ENCODE peak calls at places on chromosomes 16 and 17, in four cellular contexts. V is fibroblast of mammary gland, D is uterus, H is suprapubic skin. K is an unnamed sample.

GRCh38 chr16:63702981-63703590 is 1418.8 kb downstream of the CDH11 start:
- DNase-seq in H (no peak), D (no peak), V (no peak), K (no peak)

GRCh38 chr17:29933379-29933778 is 3.4 kb upstream of the SSH2 start:
- DNase-seq in V (peak; percentile 43), H (no peak), D (no peak), K (no peak)

GRCh38 chr16:57906385-57907316 is 64.3 kb downstream of the CNGB1 start:
- DNase-seq in D (no peak), V (no peak), H (no peak), K (no peak)

GRCh38 chr17:28328325-28328724 is 6.9 kb downstream of the IFT20 start:
- DNase-seq in V (no peak), D (no peak), H (no peak), K (peak; percentile 5)

GRCh38 chr17:1188812-1189211 is 9.0 kb upstream of the ABR start:
- DNase-seq in V (peak; percentile 69), H (peak; percentile 96), D (peak; percentile 91), K (peak; percentile 97)

GRCh38 chr17:2435852-2436251 is 35.0 kb upstream of the MNT start:
- DNase-seq in V (no peak), D (no peak), H (no peak), K (no peak)

GRCh38 chr17:39196820-39197331 is 593 bp downstream of the CACNB1 start:
- DNase-seq in D (peak; percentile 46), H (no peak), V (no peak), K (no peak)

GRCh38 chr16:57988929-57989328 is 11.5 kb downstream of the ZNF319 start:
- DNase-seq in H (peak; percentile 57), V (no peak), D (no peak), K (no peak)

GRCh38 chr17:35653619-35654361 is 66.7 kb downstream of the AP2B1 start:
- DNase-seq in H (no peak), D (no peak), V (no peak), K (no peak)

GRCh38 chr17:68461122-68461539 is 3.8 kb upstream of the WIPI1 start:
- DNase-seq in D (no peak), V (no peak), H (no peak), K (no peak)

GRCh38 chr17:68459030-68459376 is 1.7 kb upstream of the WIPI1 start:
- DNase-seq in V (no peak), H (no peak), D (no peak), K (no peak)

GRCh38 chr17:68460096-68460495 is 2.8 kb upstream of the WIPI1 start:
- DNase-seq in V (no peak), H (no peak), D (no peak), K (no peak)

GRCh38 chr17:68461589-68461988 is 4.3 kb upstream of the WIPI1 start:
- DNase-seq in H (no peak), D (no peak), V (no peak), K (no peak)

DNA sequence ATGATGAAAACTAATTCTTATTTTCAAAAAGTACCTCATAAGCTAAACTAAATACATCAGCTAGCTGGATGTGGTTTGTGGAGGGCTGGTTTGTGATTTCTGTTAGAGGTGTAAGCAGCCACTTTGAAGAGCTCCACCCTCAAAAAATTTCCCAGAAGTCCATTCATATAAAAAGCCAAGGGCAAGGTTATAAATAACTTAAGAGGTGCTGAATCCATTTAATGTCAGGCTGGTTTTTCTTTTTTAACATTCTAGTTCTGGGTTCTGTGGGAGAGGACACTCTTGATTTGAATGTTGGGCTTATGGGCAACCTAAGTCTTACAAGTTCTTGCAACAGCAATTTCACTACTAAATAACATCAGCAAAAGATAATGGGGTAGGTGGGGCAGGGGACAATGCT is 3.4 kb upstream of the WIPI1 start:
- DNase-seq in D (no peak), H (no peak), V (no peak), K (no peak)
- H3K4me3 ChIP-seq in D (no peak overlapping the region), H (no peak overlapping the region), V (no peak overlapping the region), K (no peak overlapping the region)

DNA sequence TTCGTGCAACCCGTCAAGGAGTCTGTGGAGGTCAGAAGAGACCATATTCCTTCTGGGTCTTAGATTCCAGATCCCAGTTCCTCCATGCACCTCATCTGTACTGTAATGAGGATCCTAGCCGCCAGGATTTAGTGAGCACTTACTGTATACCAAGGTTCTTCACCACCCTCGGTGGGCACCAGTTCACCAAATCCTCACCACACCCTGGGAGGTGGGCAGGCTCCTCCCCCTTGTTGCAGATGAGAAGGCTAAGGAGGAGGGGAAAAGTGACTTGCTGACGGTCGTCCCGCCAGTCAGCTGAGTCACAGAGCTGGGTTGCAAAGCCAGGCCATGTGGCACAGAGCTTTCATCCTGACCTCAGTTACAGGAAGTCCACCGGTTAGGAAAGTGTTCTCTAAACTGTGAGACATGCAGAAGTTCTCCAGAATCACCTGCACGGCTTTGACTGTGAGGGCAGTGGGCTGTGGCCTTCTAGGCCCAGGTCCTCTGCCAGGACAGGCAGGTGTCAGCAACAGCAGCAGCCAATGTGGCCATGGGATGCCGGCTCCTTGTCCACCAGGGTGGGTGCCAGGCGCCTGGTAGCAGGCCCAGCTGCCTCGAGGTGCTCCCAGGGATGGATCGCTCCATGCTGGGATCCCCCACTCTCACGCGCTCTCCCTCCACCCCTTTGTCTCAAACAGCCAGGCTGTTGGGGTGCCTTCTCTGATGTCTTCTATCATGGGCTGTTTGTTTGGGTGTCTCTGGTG is 240.3 kb upstream of the GSE1 start:
- DNase-seq in H (no peak), D (no peak), V (peak; percentile 89), K (no peak)
- H3K4me3 ChIP-seq in H (no peak overlapping the region), D (no peak overlapping the region), V (no peak overlapping the region), K (no peak overlapping the region)

DNA sequence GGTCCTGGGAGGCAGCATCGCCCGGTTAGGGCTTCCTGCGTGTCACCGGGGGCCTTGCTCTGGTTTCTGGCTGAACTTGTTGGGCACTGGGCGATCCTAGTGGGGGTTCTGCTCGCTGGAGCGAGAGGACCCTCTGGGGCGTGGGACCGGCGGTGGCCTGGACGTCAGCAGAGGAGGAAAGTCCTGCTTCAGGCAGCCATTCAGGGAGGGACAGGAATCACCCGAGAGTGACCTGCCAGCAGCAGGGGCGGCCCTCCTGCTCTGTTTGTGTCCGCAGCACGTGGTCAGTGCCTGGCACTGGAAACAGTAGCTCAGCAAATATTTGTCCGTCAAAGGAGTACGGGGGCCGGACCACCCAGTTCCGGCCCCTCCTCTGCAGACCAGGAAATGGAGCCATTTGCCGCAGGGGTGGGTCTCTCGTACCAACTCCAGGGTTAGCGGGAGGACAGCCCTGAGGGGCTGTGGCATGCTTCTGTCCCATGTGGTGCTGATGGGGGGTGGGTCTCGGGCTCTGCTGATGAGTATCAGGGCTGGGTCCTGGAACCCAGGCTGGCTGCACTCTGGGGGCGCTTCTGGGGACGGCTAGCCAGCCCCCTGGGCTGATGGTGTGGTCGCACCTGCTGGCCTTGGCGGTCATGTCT is 48.3 kb downstream of the BAIAP2 start:
- DNase-seq in V (no peak), H (no peak), D (no peak), K (no peak)
- H3K4me3 ChIP-seq in V (no peak overlapping the region), H (no peak overlapping the region), D (no peak overlapping the region), K (no peak overlapping the region)

GRCh38 chr16:4207229-4207628 is 34.7 kb downstream of the SRL start:
- DNase-seq in D (no peak), V (no peak), H (no peak), K (no peak)
- H3K4me3 ChIP-seq in D (no peak overlapping the region), V (no peak overlapping the region), H (no peak overlapping the region), K (no peak overlapping the region)

GRCh38 chr16:50591800-50592771 is 43.9 kb downstream of the NKD1 start:
- DNase-seq in V (no peak), D (peak; percentile 70), H (no peak), K (no peak)
- H3K4me3 ChIP-seq in V (no peak overlapping the region), D (no peak overlapping the region), H (peak overlapping the region; percentile 3), K (no peak overlapping the region)

GRCh38 chr17:42359133-42359532 is 29.1 kb downstream of the STAT3 start:
- DNase-seq in H (no peak), D (no peak), V (no peak), K (no peak)

GRCh38 chr17:42358434-42358833 is 29.8 kb downstream of the STAT3 start:
- DNase-seq in D (no peak), H (no peak), V (no peak), K (no peak)

GRCh38 chr17:42354956-42355843 is 33.0 kb downstream of the STAT3 start:
- DNase-seq in H (no peak), V (peak; percentile 70), D (no peak), K (no peak)
- H3K4me3 ChIP-seq in H (no peak overlapping the region), V (no peak overlapping the region), D (no peak overlapping the region), K (no peak overlapping the region)

GRCh38 chr17:63524051-63524450 is 893 bp downstream of the KCNH6 start:
- DNase-seq in V (no peak), D (no peak), H (no peak), K (no peak)
- H3K4me3 ChIP-seq in V (no peak overlapping the region), D (no peak overlapping the region), H (no peak overlapping the region), K (no peak overlapping the region)